ENCODE peak calls at places on chromosomes 11 and 22, in six cellular contexts. One of them, this sample, is unnamed.

GRCh38 chr22:40525250-40525884 is 111.2 kb downstream of the MRTFA start:
- DNase-seq in AG10803: peak; percentile 40
- DNase-seq in tibial artery: no peak
- DNase-seq in astrocyte of the cerebellum: no peak
- DNase-seq in fibroblast of lung: peak; percentile 69
- DNase-seq in AG04450: no peak
- DNase-seq in this sample: no peak

GRCh38 chr11:130522284-130522961 is 74.0 kb downstream of the ADAMTS15 start:
- DNase-seq in fibroblast of lung: peak; percentile 95
- DNase-seq in astrocyte of the cerebellum: peak; percentile 84
- DNase-seq in AG04450: peak; percentile 84
- DNase-seq in AG10803: peak; percentile 86
- DNase-seq in tibial artery: peak; percentile 98
- DNase-seq in this sample: peak; percentile 51

GRCh38 chr22:23089010-23089409 is 18.7 kb downstream of the GNAZ start:
- DNase-seq in astrocyte of the cerebellum: no peak
- DNase-seq in AG10803: no peak
- DNase-seq in fibroblast of lung: no peak
- DNase-seq in tibial artery: no peak
- DNase-seq in AG04450: no peak
- DNase-seq in this sample: no peak

GRCh38 chr22:36341640-36342041 is 46.1 kb downstream of the MYH9 start:
- DNase-seq in AG10803: no peak
- DNase-seq in fibroblast of lung: no peak
- DNase-seq in astrocyte of the cerebellum: no peak
- DNase-seq in AG04450: no peak
- DNase-seq in tibial artery: no peak
- DNase-seq in this sample: no peak

GRCh38 chr11:35523351-35523768 is 2.1 kb downstream of the PAMR1 start:
- DNase-seq in fibroblast of lung: peak; percentile 42
- DNase-seq in AG10803: peak; percentile 83
- DNase-seq in AG04450: no peak
- DNase-seq in astrocyte of the cerebellum: no peak
- DNase-seq in tibial artery: no peak
- DNase-seq in this sample: peak; percentile 53

GRCh38 chr11:71145368-71145767 is 107.0 kb downstream of the SHANK2 start:
- DNase-seq in AG10803: no peak
- DNase-seq in astrocyte of the cerebellum: no peak
- DNase-seq in AG04450: no peak
- DNase-seq in fibroblast of lung: no peak
- DNase-seq in tibial artery: no peak
- DNase-seq in this sample: no peak

GRCh38 chr11:66183581-66184048 is 84.8 kb upstream of the RAB1B start:
- DNase-seq in AG10803: peak; percentile 25
- DNase-seq in AG04450: no peak
- DNase-seq in tibial artery: no peak
- DNase-seq in fibroblast of lung: no peak
- DNase-seq in astrocyte of the cerebellum: no peak
- DNase-seq in this sample: no peak

GRCh38 chr11:86014221-86014620 is 54.7 kb downstream of the PICALM start:
- DNase-seq in tibial artery: no peak
- DNase-seq in AG04450: no peak
- DNase-seq in AG10803: no peak
- DNase-seq in fibroblast of lung: no peak
- DNase-seq in astrocyte of the cerebellum: no peak
- DNase-seq in this sample: no peak

GRCh38 chr11:62336949-62337681 is at the start of gene ASRGL1:
- DNase-seq in AG04450: no peak
- DNase-seq in AG10803: peak; percentile 42
- DNase-seq in astrocyte of the cerebellum: peak; percentile 3
- DNase-seq in fibroblast of lung: peak; percentile 45
- DNase-seq in tibial artery: peak; percentile 85
- DNase-seq in this sample: no peak

GRCh38 chr11:99311870-99312269 is 291.1 kb downstream of the CNTN5 start:
- DNase-seq in AG04450: no peak
- DNase-seq in tibial artery: no peak
- DNase-seq in fibroblast of lung: no peak
- DNase-seq in astrocyte of the cerebellum: no peak
- DNase-seq in AG10803: no peak
- DNase-seq in this sample: no peak

GRCh38 chr11:130475426-130476053 is 27.1 kb downstream of the ADAMTS15 start:
- DNase-seq in AG10803: no peak
- DNase-seq in fibroblast of lung: no peak
- DNase-seq in AG04450: no peak
- DNase-seq in astrocyte of the cerebellum: no peak
- DNase-seq in tibial artery: peak; percentile 64
- DNase-seq in this sample: no peak

GRCh38 chr11:66115638-66116410 is 45.8 kb downstream of the PACS1 start:
- DNase-seq in AG04450: no peak
- DNase-seq in tibial artery: no peak
- DNase-seq in fibroblast of lung: no peak
- DNase-seq in AG10803: no peak
- DNase-seq in astrocyte of the cerebellum: no peak
- DNase-seq in this sample: no peak

GRCh38 chr11:59117774-59118173 is 10.7 kb downstream of the FAM111B start:
- DNase-seq in AG04450: no peak
- DNase-seq in tibial artery: no peak
- DNase-seq in AG10803: no peak
- DNase-seq in fibroblast of lung: no peak
- DNase-seq in astrocyte of the cerebellum: no peak
- DNase-seq in this sample: no peak

GRCh38 chr11:132858203-132858602 is 674.1 kb downstream of the OPCML start:
- DNase-seq in AG04450: peak; percentile 39
- DNase-seq in astrocyte of the cerebellum: no peak
- DNase-seq in AG10803: peak; percentile 49
- DNase-seq in tibial artery: no peak
- DNase-seq in fibroblast of lung: peak; percentile 36
- DNase-seq in this sample: no peak

GRCh38 chr11:911031-911889 is 650 bp upstream of the CHID1 start:
- DNase-seq in astrocyte of the cerebellum: no peak
- DNase-seq in AG10803: peak; percentile 53
- DNase-seq in AG04450: no peak
- DNase-seq in tibial artery: peak; percentile 74
- DNase-seq in fibroblast of lung: peak; percentile 46
- DNase-seq in this sample: no peak

GRCh38 chr11:57775474-57775873 is 13.9 kb downstream of the CTNND1 start:
- DNase-seq in fibroblast of lung: no peak
- DNase-seq in AG10803: no peak
- DNase-seq in AG04450: no peak
- DNase-seq in astrocyte of the cerebellum: no peak
- DNase-seq in tibial artery: no peak
- DNase-seq in this sample: no peak

GRCh38 chr22:17167486-17167885 is 8.4 kb upstream of the HDHD5 start:
- DNase-seq in astrocyte of the cerebellum: no peak
- DNase-seq in tibial artery: peak; percentile 81
- DNase-seq in AG04450: no peak
- DNase-seq in fibroblast of lung: no peak
- DNase-seq in AG10803: no peak
- DNase-seq in this sample: no peak

GRCh38 chr11:1761857-1762536 is 1.7 kb downstream of the CTSD start:
- DNase-seq in AG10803: peak; percentile 53
- DNase-seq in AG04450: no peak
- DNase-seq in tibial artery: no peak
- DNase-seq in astrocyte of the cerebellum: no peak
- DNase-seq in fibroblast of lung: no peak
- DNase-seq in this sample: no peak

GRCh38 chr11:9708544-9708943 is 44.7 kb downstream of the SWAP70 start:
- DNase-seq in AG04450: no peak
- DNase-seq in AG10803: no peak
- DNase-seq in astrocyte of the cerebellum: no peak
- DNase-seq in fibroblast of lung: no peak
- DNase-seq in tibial artery: no peak
- DNase-seq in this sample: no peak

GRCh38 chr22:41341990-41342389 is 39.8 kb upstream of the TEF start:
- DNase-seq in tibial artery: no peak
- DNase-seq in AG04450: no peak
- DNase-seq in fibroblast of lung: no peak
- DNase-seq in astrocyte of the cerebellum: no peak
- DNase-seq in AG10803: no peak
- DNase-seq in this sample: no peak

GRCh38 chr11:2743427-2744110 is 43.8 kb upstream of the KCNQ1OT1 start:
- DNase-seq in astrocyte of the cerebellum: no peak
- DNase-seq in fibroblast of lung: no peak
- DNase-seq in AG10803: no peak
- DNase-seq in tibial artery: peak; percentile 58
- DNase-seq in AG04450: no peak
- DNase-seq in this sample: no peak

GRCh38 chr11:116072133-116072532 is 567.9 kb upstream of the CADM1 start:
- DNase-seq in tibial artery: no peak
- DNase-seq in astrocyte of the cerebellum: no peak
- DNase-seq in AG10803: no peak
- DNase-seq in fibroblast of lung: no peak
- DNase-seq in AG04450: no peak
- DNase-seq in this sample: no peak
- TF ChIP-seq CTCF in tibial artery: no peak
- TF ChIP-seq CTCF in astrocyte of the cerebellum: no peak
- TF ChIP-seq CTCF in AG10803: no peak
- TF ChIP-seq CTCF in fibroblast of lung: no peak
- TF ChIP-seq CTCF in AG04450: no peak
- TF ChIP-seq CTCF in this sample: no peak

GRCh38 chr11:44806631-44807030 is 79.9 kb downstream of the TSPAN18 start:
- DNase-seq in AG04450: no peak
- DNase-seq in AG10803: peak; percentile 37
- DNase-seq in fibroblast of lung: no peak
- DNase-seq in astrocyte of the cerebellum: no peak
- DNase-seq in tibial artery: no peak
- DNase-seq in this sample: no peak

GRCh38 chr11:44808053-44808753 is 81.4 kb downstream of the TSPAN18 start:
- DNase-seq in fibroblast of lung: no peak
- DNase-seq in AG04450: no peak
- DNase-seq in astrocyte of the cerebellum: no peak
- DNase-seq in tibial artery: no peak
- DNase-seq in AG10803: no peak
- DNase-seq in this sample: no peak

GRCh38 chr11:44805152-44805461 is 78.3 kb downstream of the TSPAN18 start:
- DNase-seq in astrocyte of the cerebellum: no peak
- DNase-seq in AG10803: no peak
- DNase-seq in AG04450: no peak
- DNase-seq in tibial artery: no peak
- DNase-seq in fibroblast of lung: no peak
- DNase-seq in this sample: no peak

GRCh38 chr11:44805596-44805995 is 78.8 kb downstream of the TSPAN18 start:
- DNase-seq in AG04450: no peak
- DNase-seq in AG10803: peak; percentile 63
- DNase-seq in astrocyte of the cerebellum: no peak
- DNase-seq in tibial artery: no peak
- DNase-seq in fibroblast of lung: no peak
- DNase-seq in this sample: no peak

DNA sequence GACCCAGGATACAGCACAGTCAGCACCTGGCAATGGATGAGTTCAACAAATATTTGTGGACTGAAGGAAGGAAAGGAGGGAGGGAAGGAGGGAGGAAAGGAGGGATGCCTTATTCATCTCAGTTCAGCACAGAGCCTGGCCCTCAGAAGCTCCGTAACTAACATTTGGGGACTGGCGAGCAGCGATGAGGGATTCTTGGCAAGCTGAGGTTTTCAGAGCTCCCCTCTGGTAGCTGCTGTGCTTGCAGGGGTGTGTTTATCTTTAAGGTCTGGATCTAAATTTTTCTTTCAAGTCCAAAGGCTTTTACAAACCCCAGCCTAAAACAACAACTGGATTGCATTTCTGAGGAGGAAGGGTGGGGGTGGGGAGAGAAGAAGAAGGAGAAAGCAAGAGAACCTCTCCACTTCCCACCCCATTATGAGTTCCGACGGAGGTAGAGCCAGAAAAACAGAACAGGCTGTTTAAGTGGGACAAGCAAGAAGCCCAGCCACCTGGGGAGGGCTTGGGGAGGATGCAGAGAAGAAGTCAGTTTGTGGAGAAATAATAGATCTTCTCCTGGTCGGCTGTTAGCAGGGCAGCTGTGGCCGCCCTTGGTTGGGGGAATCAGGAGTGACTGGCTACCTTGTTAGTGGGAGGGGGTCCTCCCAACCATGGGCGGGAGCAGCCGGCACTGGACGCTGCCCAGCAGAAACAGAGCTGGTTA is 77.8 kb downstream of the TSPAN18 start:
- DNase-seq in AG10803: peak; percentile 27
- DNase-seq in astrocyte of the cerebellum: no peak
- DNase-seq in AG04450: no peak
- DNase-seq in fibroblast of lung: peak; percentile 3
- DNase-seq in tibial artery: no peak
- DNase-seq in this sample: no peak
- TF ChIP-seq CTCF in AG10803: no peak
- TF ChIP-seq CTCF in astrocyte of the cerebellum: no peak
- TF ChIP-seq CTCF in AG04450: peak; percentile 17
- TF ChIP-seq CTCF in fibroblast of lung: no peak
- TF ChIP-seq CTCF in tibial artery: no peak
- TF ChIP-seq CTCF in this sample: no peak

DNA sequence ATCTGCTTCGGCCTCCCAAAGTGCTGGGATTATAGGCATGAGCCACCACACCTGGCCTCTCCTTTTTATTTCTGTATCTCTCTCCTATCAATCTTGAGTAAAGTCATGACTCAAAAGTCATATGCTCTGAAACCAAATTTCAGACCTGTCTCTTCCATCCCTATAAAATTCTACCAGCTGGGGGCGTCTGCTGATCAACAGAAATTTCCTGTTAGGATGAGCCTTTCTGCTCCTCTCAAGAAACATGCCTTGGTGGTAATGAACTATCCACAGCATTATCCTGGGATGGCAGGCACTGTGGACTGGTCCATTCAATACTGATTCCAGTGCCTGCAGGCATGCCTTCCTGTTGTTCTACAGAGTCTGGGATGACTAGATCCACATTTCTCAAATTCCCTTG is 472.6 kb downstream of the NELL1 start:
- DNase-seq in tibial artery: no peak
- DNase-seq in AG04450: no peak
- DNase-seq in AG10803: no peak
- DNase-seq in fibroblast of lung: no peak
- DNase-seq in astrocyte of the cerebellum: no peak
- DNase-seq in this sample: no peak
- TF ChIP-seq CTCF in tibial artery: no peak
- TF ChIP-seq CTCF in AG04450: no peak
- TF ChIP-seq CTCF in AG10803: no peak
- TF ChIP-seq CTCF in fibroblast of lung: no peak
- TF ChIP-seq CTCF in astrocyte of the cerebellum: no peak
- TF ChIP-seq CTCF in this sample: no peak

GRCh38 chr11:18012906-18013781 is at the start of gene SERGEF:
- DNase-seq in tibial artery: peak; percentile 96
- DNase-seq in astrocyte of the cerebellum: peak; percentile 33
- DNase-seq in AG04450: peak; percentile 55
- DNase-seq in fibroblast of lung: peak; percentile 84
- DNase-seq in AG10803: peak; percentile 83
- DNase-seq in this sample: peak; percentile 33
- TF ChIP-seq CTCF in tibial artery: no peak
- TF ChIP-seq CTCF in astrocyte of the cerebellum: peak; percentile 3
- TF ChIP-seq CTCF in AG04450: no peak
- TF ChIP-seq CTCF in fibroblast of lung: no peak
- TF ChIP-seq CTCF in AG10803: no peak
- TF ChIP-seq CTCF in this sample: no peak

DNA sequence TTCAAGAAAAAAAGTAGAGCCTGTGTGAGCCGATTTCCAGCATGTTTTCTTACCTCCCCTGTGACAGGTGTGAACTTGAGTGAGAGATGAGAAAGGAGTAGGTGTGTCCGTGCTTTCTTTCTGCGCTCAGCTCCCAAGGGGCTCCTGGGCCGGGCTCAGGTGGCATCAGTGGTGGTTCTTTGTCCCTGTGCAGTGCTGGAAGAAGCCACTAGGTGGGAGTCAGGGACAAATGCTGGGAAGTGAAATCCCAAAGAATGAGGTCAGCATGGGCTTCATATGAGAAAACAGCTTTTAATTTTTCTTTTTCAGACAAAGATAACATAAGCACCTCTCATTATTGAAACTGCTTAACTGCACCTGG is 57.8 kb downstream of the PPFIBP2 start:
- DNase-seq in fibroblast of lung: peak; percentile 75
- DNase-seq in AG10803: peak; percentile 66
- DNase-seq in tibial artery: peak; percentile 82
- DNase-seq in AG04450: peak; percentile 46
- DNase-seq in astrocyte of the cerebellum: peak; percentile 34
- DNase-seq in this sample: no peak
- TF ChIP-seq CTCF in fibroblast of lung: peak; percentile 99
- TF ChIP-seq CTCF in AG10803: peak; percentile 100
- TF ChIP-seq CTCF in tibial artery: peak; percentile 94
- TF ChIP-seq CTCF in AG04450: peak; percentile 99
- TF ChIP-seq CTCF in astrocyte of the cerebellum: peak; percentile 99
- TF ChIP-seq CTCF in this sample: peak; percentile 96

This sample was measured in BJ.